ENCODE peak calls at places on chromosomes 7 and 10, in six cellular contexts. R is GM06990, P is GM04504, G is NCI-H146, K is aorta, H is T follicular helper cell. Y is an unnamed sample.

GRCh38 chr7:44617225-44617885 is 10.9 kb downstream of the OGDH start:
- DNase-seq in R (no peak), P (no peak), G (no peak), K (no peak), H (no peak), Y (no peak)

GRCh38 chr7:36153571-36154097 is 580 bp downstream of the EEPD1 start:
- DNase-seq in R (no peak), P (no peak), G (peak), K (peak), H (no peak), Y (no peak)

GRCh38 chr7:5584821-5585220 is 161.2 kb upstream of the TNRC18 start:
- DNase-seq in R (no peak), P (no peak), G (no peak), K (no peak), H (no peak), Y (no peak)

GRCh38 chr7:78134256-78134655 is 335.7 kb downstream of the PHTF2 start:
- DNase-seq in R (no peak), P (peak), G (peak), K (no peak), H (no peak), Y (peak)

GRCh38 chr10:77293785-77294184 is 343.8 kb downstream of the KCNMA1 start:
- DNase-seq in R (no peak), P (no peak), G (no peak), K (no peak), H (no peak), Y (no peak)

GRCh38 chr7:46432666-46433065 is 511.6 kb upstream of the IGFBP3 start:
- DNase-seq in R (no peak), P (peak), G (no peak), K (no peak), H (no peak), Y (no peak)

GRCh38 chr10:1747590-1748157 is 10.3 kb upstream of the ADARB2 start:
- DNase-seq in R (peak), P (no peak), G (no peak), K (no peak), H (no peak), Y (no peak)

GRCh38 chr10:48246501-48246900 is 28.0 kb downstream of the FRMPD2 start:
- DNase-seq in R (no peak), P (no peak), G (no peak), K (no peak), H (no peak), Y (no peak)

GRCh38 chr7:128875523-128875948 is 12.9 kb downstream of the ATP6V1F start:
- DNase-seq in R (no peak), P (no peak), G (no peak), K (peak), H (no peak), Y (no peak)

GRCh38 chr10:1966698-1967097 is 229.4 kb upstream of the ADARB2 start:
- DNase-seq in R (no peak), P (no peak), G (no peak), K (no peak), H (no peak), Y (no peak)

GRCh38 chr10:92990615-92991014 is 70.0 kb upstream of the CYP26C1 start:
- DNase-seq in R (peak), P (no peak), G (no peak), K (no peak), H (no peak), Y (peak)

GRCh38 chr10:88538038-88538437 is 45.1 kb downstream of the RNLS start:
- DNase-seq in R (no peak), P (peak), G (no peak), K (no peak), H (no peak), Y (no peak)

GRCh38 chr10:29379208-29379607 is 90.3 kb downstream of the LYZL1 start:
- DNase-seq in R (no peak), P (no peak), G (no peak), K (no peak), H (no peak), Y (no peak)

GRCh38 chr10:13765641-13766341 is 179.0 kb downstream of the PRPF18 start:
- DNase-seq in R (no peak), P (no peak), G (no peak), K (no peak), H (no peak), Y (no peak)

GRCh38 chr7:76155938-76156337 is 45.8 kb upstream of the SRRM3 start:
- DNase-seq in R (no peak), P (no peak), G (no peak), K (peak), H (no peak), Y (peak)

GRCh38 chr7:32088336-32088975 is 18.2 kb upstream of the PDE1C start:
- DNase-seq in R (no peak), P (no peak), G (no peak), K (no peak), H (no peak), Y (no peak)

GRCh38 chr7:44096326-44096881 is 7.7 kb upstream of the AEBP1 start:
- DNase-seq in R (no peak), P (no peak), G (no peak), K (no peak), H (no peak), Y (no peak)

GRCh38 chr10:73857446-73857845 is 16.9 kb downstream of the CAMK2G start:
- DNase-seq in R (no peak), P (no peak), G (no peak), K (no peak), H (no peak), Y (no peak)

GRCh38 chr10:63554666-63555065 is 33.5 kb downstream of the REEP3 start:
- DNase-seq in R (peak), P (peak), G (no peak), K (peak), H (no peak), Y (peak)

GRCh38 chr10:69458426-69459100 is 7.3 kb downstream of the TSPAN15 start:
- DNase-seq in R (no peak), P (no peak), G (peak), K (peak), H (no peak), Y (no peak)

GRCh38 chr7:340200-340937 is 50.4 kb downstream of the FOXL3 start:
- DNase-seq in R (no peak), P (no peak), G (no peak), K (no peak), H (no peak), Y (no peak)

GRCh38 chr10:83371696-83372490 is 767.4 kb upstream of the GHITM start:
- DNase-seq in R (no peak), P (no peak), G (no peak), K (no peak), H (no peak), Y (no peak)

GRCh38 chr7:98078197-98078870 is 28.3 kb upstream of the LMTK2 start:
- DNase-seq in R (no peak), P (no peak), G (peak), K (no peak), H (no peak), Y (no peak)

GRCh38 chr10:84198206-84198915 is 4.0 kb downstream of the CDHR1 start:
- DNase-seq in R (no peak), P (no peak), G (no peak), K (no peak), H (no peak), Y (no peak)

GRCh38 chr7:1210321-1210978 is 22.2 kb upstream of the UNCX start:
- DNase-seq in R (no peak), P (no peak), G (no peak), K (no peak), H (no peak), Y (no peak)

GRCh38 chr7:135801045-135801693 is 52.6 kb upstream of the FAM180A start:
- DNase-seq in R (peak), P (peak), G (peak), K (no peak), H (peak), Y (peak)

GRCh38 chr10:131909929-131910328 is 9.1 kb downstream of the PPP2R2D start:
- DNase-seq in R (no peak), P (no peak), G (no peak), K (no peak), H (no peak), Y (no peak)

GRCh38 chr7:926061-927030 is 28.1 kb downstream of the ADAP1 start:
- DNase-seq in R (peak), P (no peak), G (no peak), K (peak), H (no peak), Y (no peak)

GRCh38 chr10:44647877-44648542 is 263.1 kb upstream of the CXCL12 start:
- DNase-seq in R (peak), P (peak), G (no peak), K (no peak), H (no peak), Y (no peak)

GRCh38 chr10:62653254-62653653 is 151.3 kb upstream of the ADO start:
- DNase-seq in R (peak), P (no peak), G (no peak), K (no peak), H (no peak), Y (peak)

GRCh38 chr7:112985377-112985987 is 101.1 kb downstream of the GPR85 start:
- DNase-seq in R (no peak), P (no peak), G (no peak), K (no peak), H (no peak), Y (no peak)

GRCh38 chr10:33524966-33525365 is 190.5 kb upstream of the NRP1 start:
- DNase-seq in R (no peak), P (peak), G (no peak), K (no peak), H (no peak), Y (no peak)

GRCh38 chr10:90862908-90863514 is 5.2 kb upstream of the HTR7 start:
- DNase-seq in R (no peak), P (no peak), G (no peak), K (no peak), H (no peak), Y (peak)

GRCh38 chr7:142384508-142384922 is 126.7 kb upstream of the PRSS58 start:
- DNase-seq in R (no peak), P (peak), G (no peak), K (no peak), H (no peak), Y (peak)

GRCh38 chr7:140696024-140696678 is 357 bp upstream of the NDUFB2 start:
- DNase-seq in R (no peak), P (peak), G (peak), K (peak), H (peak), Y (no peak)

GRCh38 chr7:3056713-3057388 is 13.2 kb upstream of the CARD11 start:
- DNase-seq in R (no peak), P (no peak), G (peak), K (no peak), H (no peak), Y (no peak)

GRCh38 chr10:3173173-3173878 is 744 bp upstream of the PITRM1 start:
- DNase-seq in R (no peak), P (no peak), G (peak), K (no peak), H (no peak), Y (no peak)

GRCh38 chr7:129281163-129281562 is 56.3 kb downstream of the AHCYL2 start:
- DNase-seq in R (no peak), P (no peak), G (no peak), K (no peak), H (no peak), Y (no peak)

GRCh38 chr10:62025134-62025794 is 123.8 kb downstream of the ARID5B start:
- DNase-seq in R (no peak), P (no peak), G (no peak), K (no peak), H (no peak), Y (no peak)

GRCh38 chr7:51029131-51029530 is 246.4 kb upstream of the GRB10 start:
- DNase-seq in R (no peak), P (no peak), G (no peak), K (no peak), H (no peak), Y (no peak)